ENCODE peak calls at places on chromosomes 2 and 18, in eight cellular contexts. G is HuH-7, C is glomerular endothelial cell, O is neuronal stem cell, S is NCI-H1092, W is hepatic stellate cell, F is cardiac fibroblast, Y is endothelial cell of umbilical vein. J is an unnamed sample.

GRCh38 chr2:8306530-8307351 is 375.1 kb upstream of the ID2 start:
- DNase-seq in G (no peak), F (no peak), O (no peak), W (no peak), S (no peak), Y (no peak), C (no peak), J (no peak)

GRCh38 chr2:20999906-21000645 is 43.8 kb downstream of the APOB start:
- DNase-seq in O (no peak), F (no peak), S (no peak), Y (no peak), W (no peak), G (no peak), C (no peak), J (no peak)

GRCh38 chr2:135047295-135047694 is at the start of gene MAP3K19:
- DNase-seq in W (no peak), G (no peak), S (no peak), O (no peak), Y (no peak), F (no peak), C (no peak), J (no peak)

GRCh38 chr2:58708565-58708964 is 467.4 kb upstream of the FANCL start:
- DNase-seq in W (no peak), F (no peak), C (no peak), S (no peak), Y (no peak), O (no peak), G (no peak), J (no peak)

GRCh38 chr2:100425573-100426383 is 8.3 kb upstream of the CHST10 start:
- DNase-seq in G (no peak), F (no peak), S (no peak), Y (no peak), W (no peak), O (no peak), C (no peak), J (no peak)

GRCh38 chr18:11994346-11994707 is 13.0 kb downstream of the IMPA2 start:
- DNase-seq in G (peak), O (no peak), C (no peak), F (peak), S (no peak), Y (no peak), W (no peak), J (no peak)

GRCh38 chr2:138502253-138503086 is 900 bp downstream of the SPOPL start:
- DNase-seq in F (peak), G (no peak), C (no peak), Y (no peak), S (no peak), O (no peak), W (no peak), J (no peak)

GRCh38 chr18:41121116-41121826 is 833.8 kb upstream of the PIK3C3 start:
- DNase-seq in S (no peak), G (no peak), F (peak), O (peak), C (no peak), Y (peak), W (peak), J (no peak)

GRCh38 chr2:17940105-17940630 is 61.7 kb downstream of the KCNS3 start:
- DNase-seq in C (no peak), F (no peak), G (no peak), O (no peak), W (no peak), Y (no peak), S (no peak), J (no peak)

GRCh38 chr2:230687498-230687897 is 25.1 kb upstream of the CAB39 start:
- DNase-seq in G (no peak), S (no peak), F (peak), Y (no peak), W (no peak), O (no peak), C (no peak), J (no peak)

GRCh38 chr2:235543851-235544686 is 50.2 kb downstream of the AGAP1 start:
- DNase-seq in W (no peak), G (no peak), S (no peak), Y (no peak), F (no peak), O (no peak), C (no peak), J (no peak)

GRCh38 chr2:54329482-54330225 is 73.6 kb upstream of the TSPYL6 start:
- DNase-seq in Y (peak), W (peak), G (peak), S (no peak), F (peak), C (peak), O (no peak), J (no peak)

GRCh38 chr2:206875701-206876100 is 63.6 kb upstream of the CPO start:
- DNase-seq in W (no peak), C (no peak), Y (no peak), G (no peak), F (no peak), S (no peak), O (no peak), J (no peak)

GRCh38 chr2:30652271-30652910 is 154.9 kb downstream of the CAPN13 start:
- DNase-seq in G (no peak), Y (no peak), C (no peak), O (no peak), F (no peak), S (no peak), W (no peak), J (no peak)

GRCh38 chr2:154875999-154876398 is 177.5 kb downstream of the KCNJ3 start:
- DNase-seq in Y (no peak), W (no peak), S (no peak), G (no peak), F (no peak), C (no peak), O (no peak), J (no peak)

GRCh38 chr18:76461692-76462325 is 33.2 kb downstream of the ZNF516 start:
- DNase-seq in S (no peak), C (no peak), W (no peak), F (no peak), Y (no peak), G (no peak), O (no peak), J (no peak)

GRCh38 chr18:48151421-48152095 is 221.1 kb upstream of the SMAD2 start:
- DNase-seq in G (no peak), O (no peak), C (no peak), Y (no peak), S (no peak), F (no peak), W (no peak), J (no peak)

GRCh38 chr18:51255694-51256093 is 58.2 kb upstream of the MEX3C start:
- DNase-seq in Y (no peak), G (no peak), W (no peak), S (no peak), F (peak), O (no peak), C (no peak), J (no peak)

GRCh38 chr2:53740170-53740569 is 27.4 kb upstream of the CHAC2 start:
- DNase-seq in F (peak), G (peak), C (no peak), Y (peak), W (no peak), S (no peak), O (no peak), J (no peak)

GRCh38 chr2:12514631-12515437 is 201.9 kb upstream of the TRIB2 start:
- DNase-seq in Y (no peak), G (peak), O (no peak), C (no peak), F (no peak), W (no peak), S (no peak), J (no peak)

GRCh38 chr18:77039196-77040140 is 93.1 kb downstream of the MBP start:
- DNase-seq in W (no peak), S (no peak), O (no peak), Y (no peak), F (no peak), G (no peak), C (no peak), J (no peak)

GRCh38 chr2:12075603-12076002 is 329.2 kb downstream of the LPIN1 start:
- DNase-seq in G (no peak), W (no peak), S (no peak), O (no peak), C (no peak), Y (no peak), F (no peak), J (no peak)

GRCh38 chr2:234091883-234092282 is 41.4 kb downstream of the SPP2 start:
- DNase-seq in S (no peak), Y (no peak), C (no peak), O (no peak), G (no peak), F (no peak), W (no peak), J (no peak)

GRCh38 chr2:133322909-133323308 is 245.4 kb downstream of the NCKAP5 start:
- DNase-seq in O (no peak), S (no peak), Y (no peak), G (no peak), W (no peak), C (no peak), F (no peak), J (no peak)

GRCh38 chr2:158491072-158491471 is 34.3 kb downstream of the PKP4 start:
- DNase-seq in Y (no peak), W (no peak), F (no peak), S (no peak), G (no peak), O (no peak), C (no peak), J (no peak)

GRCh38 chr2:15073639-15074038 is 441.1 kb downstream of the LRATD1 start:
- DNase-seq in S (no peak), Y (peak), G (no peak), C (no peak), F (no peak), O (no peak), W (no peak), J (no peak)

GRCh38 chr18:59246796-59247195 is 26.5 kb downstream of the RAX start:
- DNase-seq in S (no peak), F (no peak), W (no peak), O (no peak), C (no peak), Y (no peak), G (no peak), J (no peak)

GRCh38 chr18:43486462-43486861 is 209.2 kb upstream of the SYT4 start:
- DNase-seq in S (no peak), O (peak), G (no peak), C (no peak), Y (no peak), F (peak), W (no peak), J (no peak)